ENCODE peak calls at places on chromosome 1, in eight cellular contexts. K is CD4-positive, alpha-beta memory T cell; W is heart left ventricle; A is mammary epithelial cell; R is heart right ventricle; J is psoas muscle; O is A549; F is small intestine. T is an unnamed sample.

GRCh38 chr1:244349103-244349531 is 102.6 kb downstream of the ADSS2 start:
- DNase-seq in K (no peak), W (no peak), A (peak), R (no peak), J (peak), O (peak), F (peak), T (no peak)

GRCh38 chr1:66445492-66446181 is 88.3 kb upstream of the SGIP1 start:
- DNase-seq in K (peak), W (peak), A (no peak), R (no peak), J (no peak), O (no peak), F (peak), T (no peak)

GRCh38 chr1:208855403-208855802 is 611.2 kb upstream of the PLXNA2 start:
- DNase-seq in K (no peak), W (no peak), A (no peak), R (no peak), J (no peak), O (no peak), F (no peak), T (no peak)

GRCh38 chr1:196324345-196324744 is 283.9 kb downstream of the KCNT2 start:
- DNase-seq in K (no peak), W (no peak), A (no peak), R (no peak), J (no peak), O (no peak), F (no peak), T (no peak)

GRCh38 chr1:77347646-77348045 is 65.8 kb downstream of the AK5 start:
- DNase-seq in K (no peak), W (no peak), A (peak), R (no peak), J (no peak), O (peak), F (no peak), T (no peak)

GRCh38 chr1:238232036-238232744 is 341.5 kb upstream of the ZP4 start:
- DNase-seq in K (no peak), W (no peak), A (no peak), R (no peak), J (no peak), O (no peak), F (no peak), T (no peak)

GRCh38 chr1:25103180-25103790 is 129.0 kb downstream of the SYF2 start:
- DNase-seq in K (no peak), W (no peak), A (no peak), R (no peak), J (no peak), O (no peak), F (no peak), T (no peak)

GRCh38 chr1:175893192-175893591 is 149.8 kb upstream of the TNR start:
- DNase-seq in K (no peak), W (no peak), A (no peak), R (no peak), J (no peak), O (no peak), F (no peak), T (no peak)

GRCh38 chr1:205632374-205633169 is 761 bp upstream of the ELK4 start:
- DNase-seq in K (no peak), W (no peak), A (no peak), R (no peak), J (no peak), O (no peak), F (no peak), T (no peak)

GRCh38 chr1:153577624-153578051 is 12.0 kb upstream of the S100A2 start:
- DNase-seq in K (no peak), W (no peak), A (no peak), R (no peak), J (no peak), O (no peak), F (no peak), T (no peak)

GRCh38 chr1:151849871-151850270 is 3.6 kb downstream of the THEM5 start:
- DNase-seq in K (no peak), W (no peak), A (no peak), R (no peak), J (no peak), O (no peak), F (no peak), T (no peak)

GRCh38 chr1:181739214-181739613 is 255.9 kb downstream of the CACNA1E start:
- DNase-seq in K (no peak), W (no peak), A (no peak), R (no peak), J (no peak), O (no peak), F (no peak), T (no peak)

GRCh38 chr1:29475256-29475800 is 239.0 kb downstream of the PTPRU start:
- DNase-seq in K (no peak), W (no peak), A (no peak), R (no peak), J (no peak), O (no peak), F (no peak), T (no peak)

GRCh38 chr1:87805661-87806376 is 477.1 kb downstream of the LMO4 start:
- DNase-seq in K (no peak), W (no peak), A (peak), R (no peak), J (no peak), O (peak), F (peak), T (no peak)

GRCh38 chr1:167262820-167263219 is 42.1 kb downstream of the POU2F1 start:
- DNase-seq in K (no peak), W (no peak), A (no peak), R (no peak), J (no peak), O (no peak), F (no peak), T (no peak)

GRCh38 chr1:228081144-228081543 is 1.4 kb upstream of the ARF1 start:
- DNase-seq in K (no peak), W (no peak), A (no peak), R (no peak), J (peak), O (no peak), F (no peak), T (no peak)

GRCh38 chr1:100075773-100076172 is 57.0 kb downstream of the SASS6 start:
- DNase-seq in K (no peak), W (no peak), A (no peak), R (no peak), J (no peak), O (no peak), F (no peak), T (no peak)

GRCh38 chr1:36905941-36906340 is 128.4 kb downstream of the GRIK3 start:
- DNase-seq in K (no peak), W (no peak), A (no peak), R (no peak), J (no peak), O (no peak), F (no peak), T (no peak)

GRCh38 chr1:66929289-66929688 is 4.5 kb downstream of the MIER1 start:
- DNase-seq in K (peak), W (no peak), A (no peak), R (no peak), J (no peak), O (no peak), F (no peak), T (no peak)

GRCh38 chr1:89692601-89693503 is 59.9 kb downstream of the LRRC8C start:
- DNase-seq in K (no peak), W (peak), A (no peak), R (no peak), J (no peak), O (peak), F (no peak), T (no peak)

GRCh38 chr1:58592521-58593134 is 15.6 kb upstream of the TACSTD2 start:
- DNase-seq in K (no peak), W (peak), A (peak), R (peak), J (peak), O (peak), F (no peak), T (no peak)

DNA sequence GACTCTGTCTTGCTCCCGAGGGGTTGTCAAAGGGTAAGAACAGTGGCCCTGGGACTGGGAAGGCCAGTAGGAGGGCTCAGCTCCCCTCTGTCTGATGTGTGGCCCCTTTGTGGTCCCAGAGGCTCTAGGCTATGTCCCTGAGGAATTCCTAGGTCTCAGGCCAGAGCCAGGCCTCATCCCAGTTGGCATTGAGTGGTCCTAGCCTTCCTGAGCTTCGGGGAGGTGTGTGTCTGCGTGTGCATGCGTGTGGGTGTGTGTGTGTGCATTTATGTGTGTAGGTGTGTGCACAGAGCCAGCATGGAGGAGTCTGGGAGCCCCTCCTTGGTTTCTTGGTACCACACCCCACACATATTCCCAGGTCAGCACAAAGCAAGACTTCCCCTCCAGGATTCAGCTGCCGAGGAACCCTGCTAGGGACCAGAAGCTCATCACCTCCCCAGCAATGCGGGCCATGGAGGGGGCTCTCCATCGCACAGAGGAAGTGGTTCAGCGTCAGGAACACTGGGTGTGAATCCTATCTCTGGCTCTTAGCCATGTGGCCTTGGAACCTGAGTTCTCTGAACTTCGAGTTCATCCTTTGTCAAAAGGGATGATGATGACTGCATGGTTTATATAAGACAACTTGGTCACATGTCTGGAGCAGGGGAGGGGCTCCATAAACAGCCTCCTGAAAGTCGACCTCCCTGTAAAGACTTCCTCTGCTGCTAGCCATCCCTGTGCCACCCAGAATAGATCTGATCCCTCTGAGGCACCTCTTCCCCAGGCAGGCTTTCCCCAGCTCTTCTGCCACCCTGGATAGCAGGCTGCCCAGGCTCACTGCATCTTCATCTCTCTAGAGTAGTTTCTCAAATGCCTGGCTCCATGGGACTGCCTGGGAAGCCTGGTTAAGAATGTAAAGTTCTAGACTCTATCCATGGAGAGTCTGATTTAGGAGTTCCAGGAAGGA is 8.3 kb upstream of the EPS8L3 start:
- DNase-seq in K (no peak), W (no peak), A (no peak), R (peak), J (no peak), O (no peak), F (peak), T (no peak)
- H3K27ac ChIP-seq in K (no peak), W (no peak), A (no peak), R (no peak), J (no peak), O (no peak), F (no peak), T (no peak)

GRCh38 chr1:31961536-31961935 is 23.4 kb upstream of the PTP4A2 start:
- DNase-seq in K (no peak), W (no peak), A (no peak), R (no peak), J (no peak), O (no peak), F (no peak), T (no peak)
- H3K27ac ChIP-seq in K (no peak), W (no peak), A (no peak), R (no peak), J (no peak), O (peak), F (no peak), T (no peak)

DNA sequence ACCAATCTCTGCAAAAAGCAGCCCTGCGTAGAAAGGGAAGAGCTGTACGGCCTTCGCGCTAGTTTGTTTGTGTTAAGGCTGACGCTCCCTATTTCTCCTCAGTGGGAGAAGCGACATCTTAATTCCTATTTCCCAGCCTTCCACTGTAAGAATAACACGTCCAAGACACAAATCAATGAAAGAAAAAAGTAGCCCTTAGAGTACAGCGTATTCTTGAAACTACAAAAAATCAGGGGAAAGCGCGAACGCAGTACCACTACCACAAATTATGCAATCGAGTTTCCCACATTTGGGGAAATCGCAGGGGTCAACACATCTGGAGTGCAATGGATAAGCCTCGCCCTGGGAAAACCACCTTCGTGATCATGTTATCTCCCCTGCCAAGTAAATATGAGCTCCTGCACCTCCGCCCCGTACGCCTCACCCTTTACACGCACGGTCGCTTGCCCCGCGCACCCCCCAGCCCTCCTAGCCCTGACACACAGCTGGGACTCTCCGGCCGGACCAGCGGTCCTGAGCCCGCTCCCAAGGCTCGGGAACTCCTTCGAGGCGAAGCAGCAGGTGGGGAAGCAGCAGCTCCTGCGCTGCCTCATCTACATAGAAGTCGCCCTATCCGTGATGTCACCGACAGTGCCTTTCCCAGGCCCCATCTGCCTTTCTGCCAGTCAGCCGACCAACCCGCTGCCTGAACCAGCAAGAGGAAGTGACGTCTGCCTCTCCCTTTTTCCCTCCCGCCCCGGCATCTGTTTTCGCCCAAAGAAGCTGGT is 94.7 kb downstream of the PPIAL4G start:
- DNase-seq in K (peak), W (peak), A (peak), R (peak), J (peak), O (peak), F (peak), T (peak)
- H3K27ac ChIP-seq in K (peak), W (no peak), A (peak), R (no peak), J (peak), O (peak), F (peak), T (no peak)

GRCh38 chr1:160427625-160428024 is 27.3 kb downstream of the VANGL2 start:
- DNase-seq in K (no peak), W (no peak), A (no peak), R (no peak), J (no peak), O (no peak), F (no peak), T (no peak)
- H3K27ac ChIP-seq in K (peak), W (no peak), A (no peak), R (no peak), J (no peak), O (no peak), F (no peak), T (no peak)

GRCh38 chr1:8006037-8006963 is 19.8 kb downstream of the ERRFI1 start:
- DNase-seq in K (no peak), W (no peak), A (peak), R (no peak), J (no peak), O (peak), F (no peak), T (no peak)
- H3K27ac ChIP-seq in K (no peak), W (no peak), A (peak), R (peak), J (peak), O (peak), F (no peak), T (no peak)

DNA sequence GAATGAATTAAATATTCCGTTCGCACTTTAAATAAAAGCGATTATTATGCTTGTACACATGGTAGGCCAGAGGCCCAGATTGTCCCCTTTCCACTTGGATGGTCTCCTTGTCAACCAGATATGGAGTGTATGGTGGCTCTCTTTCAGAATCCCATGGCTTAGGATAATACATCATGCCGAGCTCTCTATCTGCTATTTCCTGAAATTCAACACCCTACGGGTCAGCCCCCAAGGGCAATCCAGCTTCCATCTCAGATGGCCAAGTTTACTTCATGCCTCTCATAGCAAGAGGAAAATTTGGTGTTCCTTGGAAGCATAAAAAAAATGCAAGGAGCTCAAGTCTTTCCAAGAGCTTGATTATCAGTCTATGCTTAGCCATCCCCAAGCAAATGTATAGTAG is 25.3 kb upstream of the FMO1 start:
- DNase-seq in K (no peak), W (peak), A (no peak), R (no peak), J (no peak), O (no peak), F (no peak), T (no peak)
- H3K27ac ChIP-seq in K (no peak), W (peak), A (peak), R (no peak), J (no peak), O (no peak), F (no peak), T (no peak)